ENCODE peak calls at places on chromosome 14, in seven cellular contexts. J is suprapubic skin, X is RWPE2, W is heart right ventricle, Z is tibial artery, Y is fibroblast of pulmonary artery, Q is bronchial epithelial cell. G is an unnamed sample.

GRCh38 chr14:58297412-58297761 is 968 bp upstream of the ARID4A start:
- DNase-seq in J (peak; percentile 71), X (no peak), W (no peak), Z (peak; percentile 66), Y (no peak), Q (peak; percentile 50), G (no peak)

GRCh38 chr14:57182760-57183503 is 85.8 kb downstream of the EXOC5 start:
- DNase-seq in J (no peak), X (no peak), W (no peak), Z (no peak), Y (peak; percentile 18), Q (peak; percentile 13), G (peak; percentile 3)

GRCh38 chr14:103347091-103347815 is 13.2 kb downstream of the EIF5 start:
- DNase-seq in J (no peak), X (no peak), W (no peak), Z (no peak), Y (no peak), Q (no peak), G (no peak)

GRCh38 chr14:105919458-105920150 is 393.2 kb downstream of the TMEM121 start:
- DNase-seq in J (peak; percentile 42), X (peak; percentile 54), W (peak; percentile 0), Z (peak; percentile 13), Y (no peak), Q (no peak), G (no peak)

GRCh38 chr14:57461777-57462320 is 31.8 kb downstream of the CCDC198 start:
- DNase-seq in J (no peak), X (no peak), W (no peak), Z (no peak), Y (no peak), Q (peak; percentile 14), G (no peak)

GRCh38 chr14:31307198-31307597 is 99.6 kb upstream of the HECTD1 start:
- DNase-seq in J (no peak), X (no peak), W (no peak), Z (no peak), Y (no peak), Q (peak; percentile 20), G (no peak)

GRCh38 chr14:73245401-73246325 is 8.4 kb downstream of the PAPLN start:
- DNase-seq in J (no peak), X (peak; percentile 70), W (peak; percentile 41), Z (peak; percentile 54), Y (peak; percentile 51), Q (peak; percentile 39), G (peak; percentile 54)

GRCh38 chr14:71011479-71011878 is 104.2 kb downstream of the PCNX1 start:
- DNase-seq in J (no peak), X (no peak), W (no peak), Z (no peak), Y (peak; percentile 30), Q (no peak), G (peak; percentile 15)

GRCh38 chr14:81516941-81517797 is 16.5 kb downstream of the SEL1L start:
- DNase-seq in J (no peak), X (no peak), W (peak; percentile 36), Z (no peak), Y (peak; percentile 86), Q (no peak), G (peak; percentile 59)

GRCh38 chr14:55731881-55732498 is 152.0 kb downstream of the KTN1 start:
- DNase-seq in J (no peak), X (no peak), W (peak; percentile 47), Z (peak; percentile 57), Y (peak; percentile 64), Q (no peak), G (peak; percentile 44)

GRCh38 chr14:93654599-93654998 is 133.7 kb downstream of the PRIMA1 start:
- DNase-seq in J (no peak), X (no peak), W (no peak), Z (no peak), Y (no peak), Q (no peak), G (no peak)

GRCh38 chr14:93657875-93658274 is 130.4 kb downstream of the PRIMA1 start:
- DNase-seq in J (no peak), X (no peak), W (no peak), Z (no peak), Y (no peak), Q (no peak), G (no peak)

GRCh38 chr14:93655078-93655750 is 133.1 kb downstream of the PRIMA1 start:
- DNase-seq in J (no peak), X (no peak), W (peak; percentile 22), Z (no peak), Y (peak; percentile 58), Q (peak; percentile 62), G (peak; percentile 57)
- TF ChIP-seq CTCF in J (peak; percentile 49), X (peak; percentile 77), W (peak; percentile 17), Z (peak; percentile 72), Y (peak; percentile 49), Q (peak; percentile 65), G (peak; percentile 35)

DNA sequence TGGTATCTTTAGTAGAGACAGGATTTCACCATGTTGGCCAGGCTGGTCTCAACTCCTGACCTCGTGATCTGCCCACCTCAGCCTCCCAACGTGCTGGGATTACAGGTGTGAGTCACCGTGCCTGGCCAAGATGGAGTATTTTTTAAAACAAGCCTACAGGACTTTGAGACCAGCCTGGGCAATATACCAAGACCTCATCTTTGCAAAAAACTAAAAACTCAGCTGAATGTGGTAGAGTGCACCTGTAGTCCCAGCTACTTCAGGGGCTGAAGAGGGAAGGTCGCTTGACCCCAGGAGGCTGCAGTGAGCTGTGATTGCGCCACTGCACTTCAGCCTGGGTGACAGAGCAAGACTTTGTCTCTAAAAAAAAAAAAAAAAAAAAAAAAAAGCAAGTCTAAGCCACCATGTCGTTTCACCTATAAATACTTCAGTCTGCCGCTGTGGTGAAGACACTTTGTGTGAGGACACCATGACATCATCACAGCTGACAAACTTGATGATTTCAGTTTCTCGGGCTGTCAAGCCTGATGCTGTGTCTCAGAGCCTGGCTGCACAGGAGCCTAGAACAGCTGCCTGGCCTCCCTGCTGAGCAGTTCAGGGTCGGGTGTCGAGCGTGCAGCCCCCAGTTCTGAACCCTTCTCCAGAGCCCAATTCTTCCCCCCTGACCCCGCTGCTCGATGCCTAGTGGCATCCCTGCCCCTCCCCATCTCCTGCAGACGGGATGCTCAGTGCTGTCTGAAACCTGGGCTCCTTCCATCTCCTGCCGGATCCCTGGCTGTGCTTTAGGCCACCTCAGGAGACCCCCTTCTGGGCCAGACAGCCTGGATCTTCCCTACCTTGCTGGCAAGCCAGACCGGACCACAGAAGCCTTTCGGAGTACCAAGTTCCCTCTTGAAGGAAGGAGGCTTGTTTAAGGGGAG is 119.2 kb upstream of the EVL start:
- DNase-seq in J (no peak), X (peak; percentile 45), W (no peak), Z (no peak), Y (no peak), Q (no peak), G (no peak)
- H3K4me3 ChIP-seq in J (peak overlapping the region; percentile 17), X (no peak overlapping the region), W (no peak overlapping the region), Z (no peak overlapping the region), Y (no peak overlapping the region), Q (no peak overlapping the region), G (no peak overlapping the region)

GRCh38 chr14:74942608-74943007 is 12.8 kb downstream of the PGF start:
- DNase-seq in J (no peak), X (no peak), W (no peak), Z (no peak), Y (no peak), Q (no peak), G (no peak)

GRCh38 chr14:74946659-74947281 is 8.6 kb downstream of the PGF start:
- DNase-seq in J (no peak), X (no peak), W (no peak), Z (peak; percentile 24), Y (no peak), Q (peak; percentile 71), G (no peak)

GRCh38 chr14:74947353-74948227 is 7.8 kb downstream of the PGF start:
- DNase-seq in J (no peak), X (no peak), W (no peak), Z (no peak), Y (no peak), Q (no peak), G (no peak)

GRCh38 chr14:74945852-74946658 is 9.3 kb downstream of the PGF start:
- DNase-seq in J (no peak), X (no peak), W (peak; percentile 83), Z (peak; percentile 75), Y (peak; percentile 74), Q (peak; percentile 50), G (peak; percentile 73)

DNA sequence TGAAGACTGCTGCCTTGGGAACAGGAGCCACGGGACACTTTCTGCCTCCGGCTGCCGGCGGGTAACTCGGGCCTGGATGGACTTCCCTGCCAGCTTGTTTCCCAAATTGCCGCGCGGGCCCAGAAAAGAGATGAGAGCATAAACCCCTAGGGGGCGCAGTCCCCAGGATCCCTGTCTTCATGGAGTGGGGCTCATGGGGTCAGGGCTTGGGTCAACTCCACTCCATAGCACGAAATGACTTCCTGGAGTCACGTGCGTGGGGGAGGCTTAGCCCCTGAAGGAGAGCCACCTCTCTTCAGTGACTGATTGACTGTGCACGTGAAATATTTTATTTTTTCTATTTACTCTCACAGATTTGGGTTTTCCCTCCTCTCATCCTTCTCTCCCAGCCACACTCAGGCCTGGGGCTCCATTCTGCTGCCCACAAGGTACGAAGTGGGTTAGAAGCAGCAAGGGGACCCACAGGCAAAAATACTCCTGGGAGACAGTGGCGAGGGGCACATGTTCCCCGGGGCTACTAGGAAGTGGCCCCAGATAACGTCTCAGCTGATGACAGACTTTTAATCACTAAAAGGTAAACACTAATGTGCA is 10.0 kb downstream of the PGF start:
- DNase-seq in J (no peak), X (no peak), W (no peak), Z (peak; percentile 21), Y (no peak), Q (no peak), G (peak; percentile 16)
- TF ChIP-seq CTCF in J (peak; percentile 14), X (peak; percentile 34), W (no peak), Z (no peak), Y (peak; percentile 51), Q (peak; percentile 63), G (peak; percentile 57)

DNA sequence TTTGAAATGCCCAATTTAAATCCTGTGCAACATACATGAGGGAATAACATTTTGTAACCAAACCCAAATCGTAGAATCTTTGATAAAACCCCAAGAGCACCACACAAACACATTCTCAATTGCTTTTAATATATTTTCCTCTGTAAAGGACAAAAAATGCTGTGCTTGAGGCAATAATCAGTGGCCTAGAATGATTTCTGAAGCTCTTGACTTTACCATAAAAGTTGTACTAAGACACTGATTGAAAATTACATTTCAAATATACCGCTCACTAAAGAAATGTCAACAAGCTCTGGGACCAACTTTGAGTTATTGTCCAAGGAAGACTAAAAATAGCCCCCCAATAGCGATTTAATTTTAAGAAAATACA is 1.5 kb downstream of the EML5 start:
- DNase-seq in J (no peak), X (no peak), W (no peak), Z (no peak), Y (no peak), Q (no peak), G (no peak)
- H3K4me3 ChIP-seq in J (no peak overlapping the region), X (no peak overlapping the region), W (no peak overlapping the region), Z (no peak overlapping the region), Y (no peak overlapping the region), Q (no peak overlapping the region), G (no peak overlapping the region)

DNA sequence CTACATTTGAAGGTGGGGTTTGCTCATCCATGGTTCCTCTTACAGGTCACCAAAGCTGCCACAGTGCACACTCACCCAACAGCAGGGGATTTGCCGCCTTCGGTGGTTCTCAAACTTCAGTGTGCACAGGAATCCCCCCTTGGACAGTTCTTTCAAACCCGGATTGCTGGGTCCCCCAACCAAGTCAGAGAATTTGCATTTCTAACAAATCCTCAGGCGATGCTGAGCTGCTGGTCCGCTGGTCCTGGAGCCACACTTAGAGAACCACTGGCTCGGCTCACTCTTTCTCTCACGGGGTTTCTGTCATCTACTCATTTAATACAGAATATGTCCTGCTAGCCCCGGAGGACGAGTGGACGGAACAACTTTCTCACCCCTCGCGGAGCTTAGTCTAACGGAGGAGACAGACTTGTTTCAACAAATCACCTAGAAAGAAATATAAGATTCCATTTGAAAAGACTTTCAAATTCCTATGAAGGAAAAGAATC is 24.1 kb upstream of the ZFP36L1 start:
- DNase-seq in J (no peak), X (peak; percentile 54), W (no peak), Z (no peak), Y (no peak), Q (no peak), G (no peak)
- TF ChIP-seq CTCF in J (no peak), X (peak; percentile 81), W (no peak), Z (no peak), Y (no peak), Q (no peak), G (no peak)

G was measured in fibroblast of the aortic adventitia.